ENCODE peak calls at places on chromosomes 4 and X, in four cellular contexts. C is heart left ventricle, O is endodermal cell, X is A549. H is an unnamed sample.
A peak's percentile ranks its signal among the peaks of the same experiment; 100 is the strongest.

GRCh38 chr4:72820107-72820506 is 249.4 kb downstream of the COX18 start:
- DNase-seq in C (no peak), O (no peak), X (no peak), H (no peak)

GRCh38 chrX:149131780-149132179 is 373.3 kb downstream of the IDS start:
- DNase-seq in C (no peak), O (no peak), X (no peak), H (no peak)

GRCh38 chr4:41628916-41629315 is 91.0 kb downstream of the LIMCH1 start:
- DNase-seq in C (no peak), O (no peak), X (no peak), H (no peak)

GRCh38 chrX:122055450-122055849 is 1008.0 kb downstream of the GLUD2 start:
- DNase-seq in C (no peak), O (no peak), X (no peak), H (no peak)

GRCh38 chr4:40524642-40525041 is 105.0 kb downstream of the RBM47 start:
- DNase-seq in C (peak; percentile 19), O (no peak), X (no peak), H (no peak)

GRCh38 chrX:23514082-23514481 is 153.2 kb upstream of the PRDX4 start:
- DNase-seq in C (no peak), O (no peak), X (no peak), H (no peak)

GRCh38 chr4:161650812-161651211 is 513.0 kb downstream of the FSTL5 start:
- DNase-seq in C (no peak), O (no peak), X (no peak), H (no peak)

GRCh38 chrX:122625821-122626220 is 558.3 kb upstream of the GRIA3 start:
- DNase-seq in C (no peak), O (no peak), X (no peak), H (no peak)

GRCh38 chr4:6591305-6591704 is 16.3 kb downstream of the MAN2B2 start:
- DNase-seq in C (no peak), O (no peak), X (no peak), H (no peak)

GRCh38 chr4:69689530-69690111 is 36.6 kb upstream of the UGT2A1 start:
- DNase-seq in C (no peak), O (no peak), X (peak; percentile 37), H (no peak)

GRCh38 chrX:118698516-118699247 is 28.7 kb upstream of the IL13RA1 start:
- DNase-seq in C (no peak), O (no peak), X (no peak), H (no peak)

GRCh38 chr4:145843148-145843547 is 95.5 kb downstream of the ZNF827 start:
- DNase-seq in C (no peak), O (no peak), X (no peak), H (no peak)

GRCh38 chr4:184163813-184164212 is 53.9 kb downstream of the ENPP6 start:
- DNase-seq in C (peak; percentile 52), O (peak; percentile 92), X (peak; percentile 41), H (peak; percentile 38)

GRCh38 chrX:51336584-51336983 is 4.0 kb downstream of the NUDT10 start:
- DNase-seq in C (peak; percentile 13), O (peak; percentile 58), X (peak; percentile 47), H (no peak)

GRCh38 chr4:76622717-76623116 is 187.7 kb downstream of the SHROOM3 start:
- DNase-seq in C (no peak), O (no peak), X (no peak), H (no peak)

GRCh38 chr4:124527364-124527763 is 185.2 kb downstream of the ANKRD50 start:
- DNase-seq in C (no peak), O (no peak), X (no peak), H (no peak)

GRCh38 chrX:96425204-96425603 is 259.4 kb upstream of the DIAPH2 start:
- DNase-seq in C (no peak), O (no peak), X (no peak), H (no peak)

DNA sequence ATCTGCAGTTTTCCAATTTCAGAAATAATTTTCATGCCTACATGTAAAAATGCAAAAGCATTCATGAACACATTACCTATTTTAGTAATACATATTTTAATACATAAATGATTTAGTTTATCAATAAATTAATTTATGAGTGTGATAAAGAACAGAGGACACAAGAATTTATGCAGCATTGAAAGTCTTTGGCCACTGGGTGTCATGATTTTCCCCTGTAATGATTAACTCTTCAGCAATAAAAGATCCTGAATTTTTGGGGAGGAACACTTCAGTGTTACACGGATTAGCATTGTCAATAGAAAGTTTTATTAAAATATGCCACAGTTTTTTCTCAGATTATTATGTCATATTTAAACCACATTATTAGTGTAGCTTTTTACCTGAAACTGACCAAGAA is 8.6 kb upstream of the VCX2 start:
- DNase-seq in C (no peak), O (no peak), X (no peak), H (no peak)
- H3K9me3 ChIP-seq in C (no peaks in the 10 kb centered on the region), O (no peaks in the 10 kb centered on the region), X (no peaks in the 10 kb centered on the region), H (no peaks in the 10 kb centered on the region)

DNA sequence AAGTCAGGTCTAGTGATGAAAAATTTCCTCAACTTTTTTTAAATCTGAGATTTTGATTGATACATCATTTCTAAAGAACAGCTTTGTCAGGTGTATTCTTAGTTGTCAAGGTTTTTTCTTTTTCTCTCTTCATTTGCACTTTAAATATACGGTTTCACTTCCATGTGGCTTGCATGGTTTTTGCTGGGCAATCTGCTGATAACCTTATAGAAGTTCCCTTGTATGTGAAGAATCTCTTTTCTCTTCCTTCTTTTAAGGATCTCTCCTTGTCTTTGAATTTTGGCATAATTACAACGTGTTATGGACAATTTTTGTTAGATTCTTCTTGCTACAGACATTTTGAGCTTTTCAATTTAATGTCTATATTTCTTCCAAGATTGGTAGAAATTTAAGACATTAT is 76.4 kb downstream of the ZNF721 start:
- DNase-seq in C (no peak), O (no peak), X (no peak), H (no peak)
- H3K9me3 ChIP-seq in C (peaks cover 36% of the 10 kb centered on the region), O (peaks cover 93% of the 10 kb centered on the region), X (peaks cover 81% of the 10 kb centered on the region), H (peaks cover 89% of the 10 kb centered on the region)

GRCh38 chr4:150037251-150037856 is 40.9 kb upstream of the DCLK2 start:
- DNase-seq in C (no peak), O (no peak), X (no peak), H (no peak)

GRCh38 chr4:150033109-150033508 is 45.1 kb upstream of the DCLK2 start:
- DNase-seq in C (no peak), O (peak; percentile 70), X (no peak), H (no peak)

GRCh38 chr4:150038335-150039076 is 39.7 kb upstream of the DCLK2 start:
- DNase-seq in C (no peak), O (no peak), X (no peak), H (no peak)

GRCh38 chr4:150033937-150034336 is 44.3 kb upstream of the DCLK2 start:
- DNase-seq in C (no peak), O (no peak), X (peak; percentile 18), H (no peak)

GRCh38 chr4:150032541-150032940 is 45.7 kb upstream of the DCLK2 start:
- DNase-seq in C (no peak), O (no peak), X (no peak), H (no peak)
- H3K9me3 ChIP-seq in C (no peaks in the 10 kb centered on the region), O (peaks cover 4% of the 10 kb centered on the region), X (peaks cover 4% of the 10 kb centered on the region), H (no peaks in the 10 kb centered on the region)

GRCh38 chr4:8664031-8664805 is 71.7 kb downstream of the CPZ start:
- DNase-seq in C (no peak), O (peak; percentile 47), X (no peak), H (no peak)
- H3K9me3 ChIP-seq in C (no peaks in the 10 kb centered on the region), O (no peaks in the 10 kb centered on the region), X (no peaks in the 10 kb centered on the region), H (no peaks in the 10 kb centered on the region)